ENCODE peak calls at places on chromosome 14, in four cellular contexts. C, D, W and F are unnamed samples.

GRCh38 chr14:67240168-67240932 is 885 bp upstream of the PALS1 start:
- DNase-seq in C (peak), W (no peak), D (peak), F (peak)

GRCh38 chr14:62301911-62302310 is 539.7 kb downstream of the SNAPC1 start:
- DNase-seq in D (no peak), C (peak), W (no peak), F (no peak)

GRCh38 chr14:99554184-99554583 is 49.8 kb downstream of the CCDC85C start:
- DNase-seq in C (no peak), W (no peak), D (no peak), F (no peak)

GRCh38 chr14:95040723-95041476 is 116.4 kb downstream of the DICER1 start:
- DNase-seq in C (no peak), W (no peak), D (no peak), F (no peak)

GRCh38 chr14:74801396-74801795 is 38.3 kb downstream of the YLPM1 start:
- DNase-seq in W (no peak), C (no peak), D (no peak), F (no peak)

GRCh38 chr14:97444248-97444647 is 647.1 kb downstream of the VRK1 start:
- DNase-seq in D (no peak), W (no peak), C (no peak), F (no peak)

GRCh38 chr14:94285158-94285557 is 7.9 kb downstream of the SERPINA10 start:
- DNase-seq in C (no peak), D (no peak), W (no peak), F (no peak)

GRCh38 chr14:64491637-64492036 is 12.0 kb downstream of the ZBTB25 start:
- DNase-seq in W (no peak), C (no peak), D (no peak), F (no peak)

GRCh38 chr14:66483322-66483721 is 2.8 kb upstream of the CCDC196 start:
- DNase-seq in D (no peak), C (peak), W (no peak), F (no peak)

GRCh38 chr14:99352688-99353280 is 80.8 kb upstream of the BCL11B start:
- DNase-seq in D (no peak), W (no peak), C (no peak), F (no peak)

GRCh38 chr14:77154421-77154820 is 12.8 kb upstream of the ZDHHC22 start:
- DNase-seq in W (no peak), C (no peak), D (no peak), F (no peak)

GRCh38 chr14:102516531-102517411 is 7.2 kb upstream of the ANKRD9 start:
- DNase-seq in W (no peak), C (no peak), D (peak), F (peak)

GRCh38 chr14:76884853-76885276 is 58.7 kb downstream of the LRRC74A start:
- DNase-seq in C (no peak), W (no peak), D (no peak), F (no peak)

GRCh38 chr14:76497550-76498484 is 121.9 kb downstream of the ESRRB start:
- DNase-seq in C (no peak), W (no peak), D (no peak), F (no peak)

GRCh38 chr14:97359391-97359790 is 562.2 kb downstream of the VRK1 start:
- DNase-seq in W (no peak), C (no peak), D (no peak), F (no peak)

GRCh38 chr14:53331247-53331646 is 178.1 kb upstream of the DDHD1 start:
- DNase-seq in D (no peak), W (no peak), C (peak), F (no peak)

GRCh38 chr14:40855343-40855742 is 751.3 kb upstream of the LRFN5 start:
- DNase-seq in D (no peak), W (no peak), C (no peak), F (no peak)

GRCh38 chr14:23153891-23154796 is 29.3 kb downstream of the SLC7A8 start:
- DNase-seq in C (peak), W (peak), D (peak), F (peak)

GRCh38 chr14:105857223-105857815 is 330.9 kb downstream of the TMEM121 start:
- DNase-seq in D (no peak), C (no peak), W (no peak), F (no peak)

GRCh38 chr14:72894623-72895378 is 900 bp upstream of the DPF3 start:
- DNase-seq in W (no peak), C (no peak), D (peak), F (peak)

GRCh38 chr14:51444381-51445000 is 204.4 kb downstream of the TMX1 start:
- DNase-seq in D (no peak), C (peak), W (no peak), F (no peak)

GRCh38 chr14:30656190-30656632 is 34.1 kb downstream of the SCFD1 start:
- DNase-seq in D (peak), W (peak), C (peak), F (peak)

DNA sequence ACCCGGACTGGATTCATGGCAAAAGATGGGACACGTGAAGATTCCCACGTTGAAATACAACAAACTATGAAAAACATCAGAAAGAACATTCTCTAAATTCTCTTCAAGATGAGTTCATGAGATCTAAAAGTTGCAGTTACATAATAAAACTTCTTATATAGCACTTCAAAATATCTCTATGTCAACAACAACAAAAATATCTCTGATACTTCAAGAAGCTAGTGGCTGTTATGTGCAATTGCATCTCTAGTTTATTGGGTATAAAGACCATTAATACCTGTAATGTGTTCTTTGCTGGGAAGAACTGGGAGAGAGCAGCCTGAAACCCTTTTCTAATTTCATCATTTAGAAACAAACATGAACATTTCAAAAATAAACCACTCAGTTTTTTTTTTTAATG is 69.2 kb upstream of the RGS6 start:
- DNase-seq in W (no peak), D (no peak), C (no peak), F (no peak)
- TF ChIP-seq CTCF in W (peak), D (no peak), C (peak), F (no peak)

GRCh38 chr14:50001999-50002925 is 109.4 kb downstream of the ARF6 start:
- DNase-seq in C (no peak), D (no peak), W (no peak), F (no peak)
- TF ChIP-seq CTCF in C (no peak), D (no peak), W (no peak), F (no peak)

GRCh38 chr14:55352201-55352600 is 59.4 kb downstream of the ATG14 start:
- DNase-seq in C (no peak), D (no peak), W (no peak), F (no peak)

GRCh38 chr14:55348766-55349453 is 62.7 kb downstream of the ATG14 start:
- DNase-seq in C (no peak), D (no peak), W (no peak), F (no peak)

GRCh38 chr14:55349565-55349964 is 62.1 kb downstream of the ATG14 start:
- DNase-seq in W (no peak), C (no peak), D (peak), F (no peak)

GRCh38 chr14:55351111-55351510 is 60.5 kb downstream of the ATG14 start:
- DNase-seq in C (no peak), W (no peak), D (no peak), F (no peak)

DNA sequence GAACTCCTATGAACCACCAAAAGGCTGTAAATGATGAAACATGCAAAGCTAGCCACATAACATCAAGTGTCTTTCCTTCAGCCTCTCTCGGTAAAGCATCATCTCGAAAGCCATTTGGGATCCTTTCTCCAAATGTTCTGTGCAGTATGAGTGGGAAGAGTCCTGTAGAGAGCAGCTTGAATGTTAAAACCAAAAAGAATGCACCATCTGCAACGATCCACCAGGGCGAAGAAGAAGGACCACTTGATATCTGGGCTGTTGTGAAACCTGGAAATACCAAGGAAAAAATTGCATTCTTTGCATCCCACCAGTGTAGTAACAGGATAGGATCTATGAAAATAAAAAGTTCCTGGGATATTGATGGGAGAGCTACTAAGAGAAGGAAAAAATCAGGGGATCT is 61.2 kb downstream of the ATG14 start:
- DNase-seq in C (no peak), W (no peak), D (no peak), F (no peak)
- TF ChIP-seq CTCF in C (no peak), W (peak), D (no peak), F (no peak)

GRCh38 chr14:80924365-80925103 is 17.0 kb downstream of the CEP128 start:
- DNase-seq in W (no peak), C (no peak), D (no peak), F (no peak)
- TF ChIP-seq CTCF in W (no peak), C (no peak), D (no peak), F (no peak)

GRCh38 chr14:103535081-103535890 is 6.3 kb downstream of the TRMT61A start:
- DNase-seq in D (no peak), W (no peak), C (no peak), F (no peak)

GRCh38 chr14:103534576-103535061 is 5.6 kb downstream of the TRMT61A start:
- DNase-seq in W (no peak), D (no peak), C (no peak), F (no peak)

GRCh38 chr14:103537175-103537990 is 8.4 kb downstream of the TRMT61A start:
- DNase-seq in D (no peak), C (no peak), W (no peak), F (no peak)

GRCh38 chr14:103536693-103537092 is 7.7 kb downstream of the TRMT61A start:
- DNase-seq in W (no peak), C (no peak), D (no peak), F (no peak)

DNA sequence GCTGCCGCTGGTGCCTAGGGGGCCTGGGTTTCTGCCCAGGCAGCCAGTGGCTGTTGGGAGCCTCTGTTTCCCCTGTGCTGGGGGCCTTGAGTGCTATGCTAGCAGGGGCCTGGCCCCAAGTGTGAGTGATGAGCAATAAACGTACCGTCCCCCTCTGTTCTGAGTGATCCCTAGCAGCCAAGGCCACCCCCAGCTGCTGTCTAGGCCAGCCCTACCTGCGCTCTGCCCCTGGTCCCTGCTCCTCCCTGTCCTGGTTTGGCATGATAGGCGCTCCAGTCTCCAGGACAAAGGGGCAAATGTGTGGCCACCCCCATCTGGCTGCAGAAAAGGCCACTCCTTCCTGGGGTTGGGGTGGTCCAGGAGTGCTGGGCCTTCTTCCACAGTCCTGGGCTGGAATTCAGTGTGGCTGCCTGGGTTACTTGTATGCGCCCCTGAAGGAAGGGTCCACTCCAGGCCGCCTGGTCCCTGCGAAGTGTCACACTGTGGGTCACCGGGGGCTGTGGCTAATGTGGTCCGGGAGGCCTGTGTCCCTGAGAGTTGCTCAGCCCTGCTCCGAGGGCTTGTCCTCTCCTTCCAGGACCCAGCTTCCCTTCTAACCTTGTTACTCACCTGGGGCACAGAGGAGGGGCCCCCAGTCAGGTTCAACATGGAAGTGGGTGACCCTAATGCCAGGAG is 7.0 kb downstream of the TRMT61A start:
- DNase-seq in W (no peak), C (no peak), D (no peak), F (no peak)
- TF ChIP-seq CTCF in W (no peak), C (no peak), D (no peak), F (no peak)

GRCh38 chr14:44701563-44702263 is 194.6 kb upstream of the FSCB start:
- DNase-seq in D (no peak), C (no peak), W (no peak), F (no peak)
- TF ChIP-seq CTCF in D (no peak), C (no peak), W (no peak), F (no peak)

GRCh38 chr14:68789798-68790655 is 2.8 kb downstream of the ZFP36L1 start:
- DNase-seq in C (peak), D (no peak), W (no peak), F (peak)
- TF ChIP-seq CTCF in C (no peak), D (no peak), W (no peak), F (no peak)

GRCh38 chr14:104708606-104709268 is 15.3 kb upstream of the ADSS1 start:
- DNase-seq in W (no peak), D (peak), C (peak), F (peak)

GRCh38 chr14:104706733-104707628 is 17.0 kb upstream of the ADSS1 start:
- DNase-seq in W (no peak), C (no peak), D (no peak), F (no peak)

GRCh38 chr14:104710071-104710735 is 13.8 kb upstream of the ADSS1 start:
- DNase-seq in D (no peak), C (no peak), W (no peak), F (no peak)

GRCh38 chr14:104707629-104708595 is 16.1 kb upstream of the ADSS1 start:
- DNase-seq in C (no peak), W (no peak), D (no peak), F (no peak)

GRCh38 chr14:104709387-104710019 is 14.5 kb upstream of the ADSS1 start:
- DNase-seq in C (no peak), W (no peak), D (no peak), F (no peak)
- TF ChIP-seq CTCF in C (no peak), W (no peak), D (no peak), F (no peak)

GRCh38 chr14:91316761-91317160 is 72.3 kb upstream of the GPR68 start:
- DNase-seq in W (no peak), C (no peak), D (no peak), F (no peak)

GRCh38 chr14:91313852-91314251 is 69.3 kb upstream of the GPR68 start:
- DNase-seq in W (no peak), C (no peak), D (no peak), F (no peak)

GRCh38 chr14:91317381-91318313 is 73.1 kb upstream of the GPR68 start:
- DNase-seq in D (no peak), C (no peak), W (no peak), F (peak)

GRCh38 chr14:91313154-91313850 is 68.8 kb upstream of the GPR68 start:
- DNase-seq in C (no peak), W (no peak), D (no peak), F (no peak)

DNA sequence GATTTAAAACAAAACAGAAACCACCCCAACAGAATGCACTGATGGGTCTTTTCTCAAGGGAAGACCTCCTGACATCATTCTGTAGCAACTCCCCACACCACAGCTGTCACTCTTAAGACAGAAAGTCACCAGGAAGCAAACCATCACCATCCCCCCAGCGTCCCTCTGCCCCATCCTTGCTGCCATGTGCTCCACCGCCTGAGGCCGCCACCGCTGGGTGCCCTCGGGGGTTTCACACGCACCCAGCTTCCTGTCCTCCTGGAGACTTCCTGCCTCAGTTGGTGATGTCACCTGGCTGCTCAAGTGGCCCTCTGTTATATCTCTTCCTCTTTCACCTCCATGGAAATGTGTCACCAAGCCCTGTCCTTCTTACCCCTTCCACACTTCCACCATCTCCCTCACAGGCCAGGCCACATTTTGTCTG is 71.4 kb upstream of the GPR68 start:
- DNase-seq in C (no peak), D (no peak), W (no peak), F (no peak)
- TF ChIP-seq CTCF in C (no peak), D (no peak), W (no peak), F (no peak)